ENCODE peak calls at places on chromosome 20, in nine cellular contexts. K is activated T-cell treated with anti-CD3 and anti-CD28 coated beads, Interleukin-2, amount 50 U/mL, for 72 hours; Z is HTR-8/SVneo; V is activated T-helper 9 cell treated with anti-CD3 and anti-CD28 coated beads, Interleukin-2, amount 50 U/mL, for 16 hours; S is renal cortical epithelial cell; I is choroid plexus epithelial cell; Y is MV-4-11; O is AG10803; U is T-cell. X is an unnamed sample.

GRCh38 chr20:53706008-53706481 is 112.4 kb upstream of the ZNF217 start:
- DNase-seq in O (peak; percentile 73), I (no peak), Y (peak; percentile 29), K (no peak), S (peak; percentile 81), V (no peak), Z (no peak), U (no peak), X (peak; percentile 41)

GRCh38 chr20:62852196-62852595 is 9.4 kb downstream of the TCFL5 start:
- DNase-seq in O (no peak), Y (no peak), I (no peak), K (no peak), Z (no peak), V (no peak), U (no peak), S (no peak), X (no peak)

GRCh38 chr20:53737404-53738038 is 143.9 kb upstream of the ZNF217 start:
- DNase-seq in V (no peak), U (no peak), S (peak; percentile 34), Y (peak; percentile 58), K (no peak), I (peak; percentile 20), O (peak; percentile 74), Z (no peak), X (peak; percentile 32)

GRCh38 chr20:32490942-32491763 is 94.0 kb downstream of the NOL4L start:
- DNase-seq in O (no peak), K (no peak), Z (no peak), V (no peak), Y (no peak), S (no peak), U (no peak), I (no peak), X (no peak)

GRCh38 chr20:20530428-20531151 is 162.7 kb downstream of the INSM1 start:
- DNase-seq in K (no peak), U (no peak), O (no peak), Y (no peak), V (no peak), Z (no peak), I (no peak), S (no peak), X (no peak)

GRCh38 chr20:45235995-45236394 is 14.8 kb downstream of the SEMG2 start:
- DNase-seq in Y (no peak), Z (no peak), V (no peak), I (no peak), U (no peak), K (peak; percentile 5), S (no peak), O (no peak), X (no peak)

GRCh38 chr20:26167499-26167898 is 470.8 kb upstream of the ZNF337 start:
- DNase-seq in Z (no peak), K (no peak), I (peak; percentile 13), U (no peak), S (peak; percentile 50), O (peak; percentile 50), Y (no peak), V (no peak), X (peak; percentile 16)

GRCh38 chr20:32764000-32764960 is 2.1 kb downstream of the DNMT3B start:
- DNase-seq in V (no peak), K (no peak), Z (no peak), Y (no peak), O (no peak), S (no peak), U (no peak), I (no peak), X (no peak)

GRCh38 chr20:13349240-13349604 is 128.1 kb downstream of the ISM1 start:
- DNase-seq in Y (no peak), S (no peak), U (no peak), K (no peak), I (peak; percentile 30), Z (no peak), V (no peak), O (no peak), X (no peak)